ENCODE peak calls at places on chromosomes 13 and 19, in ten cellular contexts. H is activated CD4-positive, alpha-beta T cell treated with anti-CD3 and anti-CD28 coated beads, Interleukin-2, amount 50 U/mL, for 24 hours; F is NCI-H1092; C is adrenal gland; D is AG08395; X is smooth muscle cell of the brain vasculature; Q is esophagus muscularis mucosa; Y is skeletal muscle cell; O is stomach; W is stimulated activated CD4-positive, alpha-beta T cell treated with anti-CD3 and anti-CD28 coated beads, Interleukin-4, amount 100 ng/mL, for 48 hours. N is an unnamed sample.

GRCh38 chr19:12794196-12794921 is 3.1 kb downstream of the JUNB start:
- DNase-seq in Y (no peak), Q (no peak), F (no peak), W (no peak), H (no peak), D (peak; percentile 2), X (no peak), O (no peak), C (peak; percentile 50), N (no peak)

GRCh38 chr19:294819-295686 is 3.9 kb upstream of the PLPP2 start:
- DNase-seq in O (peak; percentile 68), H (peak; percentile 24), C (peak; percentile 50), Q (no peak), W (peak; percentile 47), X (no peak), F (no peak), D (peak; percentile 57), Y (no peak), N (no peak)

GRCh38 chr19:50230379-50231351 is 27.2 kb downstream of the MYH14 start:
- DNase-seq in H (no peak), D (no peak), O (no peak), C (no peak), X (no peak), W (no peak), Q (no peak), F (no peak), Y (no peak), N (no peak)

GRCh38 chr19:13154241-13154778 is 4.1 kb downstream of the IER2 start:
- DNase-seq in D (peak; percentile 77), W (peak; percentile 74), F (no peak), O (peak; percentile 89), X (no peak), Q (peak; percentile 98), Y (peak; percentile 85), H (peak; percentile 51), C (peak; percentile 98), N (no peak)

GRCh38 chr19:1847684-1848398 is 442 bp downstream of the REXO1 start:
- DNase-seq in W (no peak), X (no peak), F (no peak), H (no peak), C (peak; percentile 83), D (peak; percentile 46), Q (no peak), Y (no peak), O (no peak), N (no peak)

GRCh38 chr19:1407662-1408299 is 395 bp downstream of the DAZAP1 start:
- DNase-seq in D (peak; percentile 47), Q (no peak), H (peak; percentile 23), F (no peak), O (no peak), W (no peak), X (no peak), C (no peak), Y (no peak), N (no peak)

GRCh38 chr13:47168086-47168485 is 271.2 kb upstream of the HTR2A start:
- DNase-seq in Y (peak; percentile 45), C (no peak), W (no peak), F (no peak), D (no peak), X (no peak), O (no peak), Q (no peak), H (no peak), N (no peak)

GRCh38 chr19:9939301-9939913 is 3.1 kb upstream of the OLFM2 start:
- DNase-seq in W (no peak), O (no peak), F (no peak), C (no peak), X (no peak), Q (no peak), D (peak; percentile 25), H (no peak), Y (no peak), N (no peak)

GRCh38 chr13:114108894-114109293 is 23.5 kb downstream of the RASA3 start:
- DNase-seq in W (no peak), C (no peak), H (no peak), D (no peak), F (no peak), Y (no peak), O (no peak), Q (no peak), X (no peak), N (no peak)

GRCh38 chr13:24275041-24275440 is 34.3 kb upstream of the C1QTNF9 start:
- DNase-seq in H (no peak), O (peak; percentile 9), Y (no peak), F (no peak), X (no peak), C (no peak), Q (no peak), D (no peak), W (no peak), N (no peak)

GRCh38 chr13:97133955-97134354 is 88.2 kb upstream of the MBNL2 start:
- DNase-seq in D (no peak), H (no peak), Q (no peak), O (no peak), W (no peak), Y (no peak), X (no peak), F (no peak), C (no peak), N (no peak)

GRCh38 chr19:55232284-55232597 is 3.7 kb upstream of the TMEM86B start:
- DNase-seq in W (no peak), H (no peak), D (no peak), X (no peak), O (no peak), Q (no peak), Y (no peak), F (no peak), C (no peak), N (no peak)

GRCh38 chr19:8615813-8616596 is 5.5 kb upstream of the ADAMTS10 start:
- DNase-seq in F (no peak), Q (no peak), X (no peak), O (peak; percentile 45), H (peak; percentile 39), Y (no peak), D (peak; percentile 71), C (peak; percentile 72), W (peak; percentile 56), N (no peak)

GRCh38 chr19:9306443-9306842 is 3.2 kb downstream of the ZNF699 start:
- DNase-seq in D (peak; percentile 49), H (no peak), X (no peak), F (no peak), Q (no peak), O (no peak), C (no peak), W (no peak), Y (peak; percentile 25), N (no peak)

N was measured in GOT3.